ENCODE peak calls at places on chromosomes 3 and 15, in four cellular contexts. C, W, R and Z are unnamed samples.

GRCh38 chr3:128170866-128171516 is 17.7 kb downstream of the EEFSEC start:
- DNase-seq in C (peak; percentile 78), R (no peak), W (peak; percentile 91), Z (peak; percentile 47)

GRCh38 chr3:109132801-109133473 is 3.6 kb upstream of the C3orf85 start:
- DNase-seq in C (no peak), W (no peak), R (no peak), Z (no peak)

GRCh38 chr15:83462026-83462425 is 14.9 kb downstream of the SH3GL3 start:
- DNase-seq in W (no peak), C (peak; percentile 21), R (no peak), Z (no peak)

GRCh38 chr15:67188551-67189218 is 65.8 kb downstream of the AAGAB start:
- DNase-seq in C (no peak), W (no peak), R (no peak), Z (no peak)

GRCh38 chr3:123781138-123781537 is 103.0 kb downstream of the MYLK start:
- DNase-seq in C (no peak), R (no peak), W (no peak), Z (no peak)

GRCh38 chr3:45333549-45333948 is 54.8 kb upstream of the LARS2 start:
- DNase-seq in W (no peak), R (no peak), C (peak; percentile 41), Z (no peak)

GRCh38 chr3:65334045-65334665 is 646.4 kb upstream of the ADAMTS9 start:
- DNase-seq in R (no peak), C (peak; percentile 1), W (no peak), Z (peak; percentile 50)

GRCh38 chr3:183283886-183284285 is 30.8 kb downstream of the B3GNT5 start:
- DNase-seq in C (no peak), R (no peak), W (no peak), Z (no peak)

GRCh38 chr3:51876186-51876585 is 785 bp upstream of the IQCF5 start:
- DNase-seq in W (no peak), R (no peak), C (no peak), Z (no peak)

GRCh38 chr3:14118400-14119165 is 6.1 kb downstream of the CHCHD4 start:
- DNase-seq in R (no peak), W (peak; percentile 93), C (no peak), Z (no peak)

GRCh38 chr3:169241928-169242751 is 421.4 kb downstream of the MECOM start:
- DNase-seq in R (no peak), W (no peak), C (no peak), Z (peak; percentile 62)

GRCh38 chr15:59124261-59124660 is 19.3 kb downstream of the CCNB2 start:
- DNase-seq in C (no peak), R (no peak), W (no peak), Z (no peak)

GRCh38 chr3:152100491-152101086 is 168.1 kb upstream of the MBNL1 start:
- DNase-seq in C (peak; percentile 34), R (peak; percentile 59), W (no peak), Z (no peak)

GRCh38 chr15:95760508-95760907 is 570.0 kb upstream of the NR2F2 start:
- DNase-seq in R (no peak), W (peak; percentile 30), C (peak; percentile 56), Z (peak; percentile 65)

GRCh38 chr15:94972314-94972713 is 741.0 kb downstream of the MCTP2 start:
- DNase-seq in R (no peak), W (no peak), C (peak; percentile 2), Z (no peak)

GRCh38 chr15:60766391-60767128 is 287.6 kb upstream of the ICE2 start:
- DNase-seq in C (no peak), R (no peak), W (peak; percentile 18), Z (no peak)

GRCh38 chr3:192653862-192654261 is 73.5 kb downstream of the FGF12 start:
- DNase-seq in C (no peak), W (no peak), R (no peak), Z (no peak)

GRCh38 chr15:78943692-78944091 is 1.2 kb downstream of the CTSH start:
- DNase-seq in C (peak; percentile 20), R (no peak), W (no peak), Z (no peak)

GRCh38 chr3:5037828-5038227 is 58.6 kb downstream of the BHLHE40 start:
- DNase-seq in W (no peak), C (no peak), R (no peak), Z (no peak)

GRCh38 chr3:43857361-43858051 is 166.8 kb downstream of the ABHD5 start:
- DNase-seq in W (no peak), C (no peak), R (no peak), Z (no peak)

GRCh38 chr3:32681811-32682210 is 3.2 kb upstream of the CNOT10 start:
- DNase-seq in C (no peak), W (no peak), R (no peak), Z (no peak)

GRCh38 chr3:196938124-196938523 is 4.2 kb downstream of the NCBP2 start:
- DNase-seq in R (no peak), C (no peak), W (no peak), Z (no peak)

GRCh38 chr3:178483704-178484103 is 52.5 kb upstream of the KCNMB2 start:
- DNase-seq in R (no peak), W (no peak), C (no peak), Z (no peak)

GRCh38 chr3:169250000-169250399 is 413.5 kb downstream of the MECOM start:
- DNase-seq in W (no peak), R (no peak), C (no peak), Z (no peak)

GRCh38 chr3:23671901-23672589 is 133.7 kb upstream of the UBE2E1 start:
- DNase-seq in R (no peak), C (no peak), W (no peak), Z (peak; percentile 62)

GRCh38 chr3:107430214-107431047 is 53.2 kb downstream of the CCDC54 start:
- DNase-seq in C (no peak), W (no peak), R (no peak), Z (no peak)

DNA sequence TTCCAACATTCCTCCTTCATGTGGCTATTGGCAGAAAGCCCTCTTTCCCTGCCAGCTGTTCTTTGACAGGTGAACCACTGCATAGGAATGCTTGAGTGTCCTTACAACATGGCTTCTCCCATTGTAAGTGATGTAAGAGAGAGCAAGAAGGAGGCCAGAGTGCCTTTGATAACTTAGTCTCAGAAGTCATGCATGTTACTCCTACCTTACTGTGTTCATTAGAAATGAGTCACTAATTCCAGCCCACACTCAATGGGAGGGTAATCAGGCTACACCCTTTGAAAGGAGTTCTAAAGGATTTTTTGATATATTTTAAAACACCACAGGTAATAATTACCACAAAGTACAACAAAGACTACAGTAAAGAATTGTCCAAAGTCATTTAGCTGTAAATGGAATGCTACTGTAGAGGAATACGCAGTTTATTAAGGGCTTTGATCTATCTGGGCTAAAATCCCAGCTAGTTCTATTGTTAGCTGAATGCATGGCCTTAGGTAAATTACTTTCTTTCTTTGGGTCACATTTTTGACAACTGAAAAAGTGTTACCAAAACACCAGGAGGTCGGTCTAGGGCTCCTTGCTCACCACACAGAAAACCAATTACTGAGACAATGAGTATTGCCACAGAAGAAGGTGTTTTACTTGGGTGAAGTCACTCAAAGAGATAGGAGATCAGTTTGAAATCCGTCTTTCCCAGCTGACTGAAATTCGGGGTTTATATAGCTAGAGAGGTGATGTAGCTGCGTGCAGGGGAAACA is 154.9 kb downstream of the GRM7 start:
- DNase-seq in W (no peak), R (no peak), C (no peak), Z (no peak)
- TF ChIP-seq TCF7 in W (no peak), R (no peak), C (no peak), Z (no peak)

DNA sequence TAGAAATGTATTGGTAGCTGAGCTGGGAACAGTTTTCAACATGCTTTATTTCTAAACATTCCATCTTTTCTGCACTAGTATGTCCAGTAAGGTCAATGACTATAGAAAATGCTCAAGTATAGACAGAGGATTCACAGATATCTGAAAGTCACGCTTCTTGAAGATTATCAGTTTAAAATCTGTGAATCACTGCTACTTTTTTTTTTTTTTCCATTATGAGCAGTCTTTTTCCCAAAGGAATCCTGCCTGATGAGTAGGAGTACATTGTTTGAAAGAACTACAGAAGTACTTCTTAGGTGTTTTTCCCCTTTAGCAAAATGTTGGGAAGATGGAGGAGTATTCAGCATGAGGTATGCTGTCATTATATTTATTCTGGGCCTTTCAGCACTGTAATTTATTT is 266.1 kb downstream of the NLGN1 start:
- DNase-seq in W (no peak), C (no peak), R (no peak), Z (no peak)
- TF ChIP-seq TCF7 in W (no peak), C (no peak), R (no peak), Z (no peak)

GRCh38 chr15:38391186-38391585 is 62.7 kb upstream of the FAM98B start:
- DNase-seq in W (no peak), C (no peak), R (no peak), Z (no peak)

DNA sequence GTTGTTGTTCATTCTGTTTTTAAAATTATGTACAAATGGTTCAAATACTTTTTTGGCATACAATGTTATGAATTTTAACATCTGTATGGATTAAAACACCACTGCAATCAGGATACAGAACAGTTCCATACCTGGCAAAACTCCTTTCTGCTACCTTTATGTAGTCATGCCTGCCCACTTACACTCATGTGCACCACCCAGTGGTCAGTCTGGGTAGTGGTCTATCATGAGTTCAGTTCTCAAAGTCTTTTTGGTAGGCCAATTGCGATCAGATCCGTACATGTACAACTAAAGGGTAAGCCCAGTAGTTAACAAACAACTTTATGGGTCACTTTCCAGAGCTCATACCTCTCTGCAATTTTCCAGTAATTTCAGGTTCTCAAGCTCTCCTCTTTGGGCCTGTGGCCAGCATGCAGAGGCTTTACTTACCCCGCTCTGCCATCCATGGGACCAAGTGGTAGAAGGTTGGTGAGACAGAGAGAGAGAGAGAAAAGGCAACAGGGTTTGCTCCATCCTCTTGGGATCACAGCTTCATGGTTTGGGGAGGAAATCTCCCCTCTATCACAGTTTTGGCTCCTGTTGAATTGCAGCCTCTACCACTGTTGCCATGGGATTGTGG is 63.9 kb upstream of the FAM98B start:
- DNase-seq in W (peak; percentile 58), C (peak; percentile 78), R (peak; percentile 15), Z (peak; percentile 84)
- TF ChIP-seq TCF7 in W (no peak), C (no peak), R (no peak), Z (no peak)

GRCh38 chr15:52466134-52466701 is 62.5 kb downstream of the MYO5A start:
- DNase-seq in W (no peak), C (no peak), R (peak; percentile 97), Z (peak; percentile 51)
- TF ChIP-seq TCF7 in W (no peak), C (no peak), R (peak; percentile 59), Z (no peak)

DNA sequence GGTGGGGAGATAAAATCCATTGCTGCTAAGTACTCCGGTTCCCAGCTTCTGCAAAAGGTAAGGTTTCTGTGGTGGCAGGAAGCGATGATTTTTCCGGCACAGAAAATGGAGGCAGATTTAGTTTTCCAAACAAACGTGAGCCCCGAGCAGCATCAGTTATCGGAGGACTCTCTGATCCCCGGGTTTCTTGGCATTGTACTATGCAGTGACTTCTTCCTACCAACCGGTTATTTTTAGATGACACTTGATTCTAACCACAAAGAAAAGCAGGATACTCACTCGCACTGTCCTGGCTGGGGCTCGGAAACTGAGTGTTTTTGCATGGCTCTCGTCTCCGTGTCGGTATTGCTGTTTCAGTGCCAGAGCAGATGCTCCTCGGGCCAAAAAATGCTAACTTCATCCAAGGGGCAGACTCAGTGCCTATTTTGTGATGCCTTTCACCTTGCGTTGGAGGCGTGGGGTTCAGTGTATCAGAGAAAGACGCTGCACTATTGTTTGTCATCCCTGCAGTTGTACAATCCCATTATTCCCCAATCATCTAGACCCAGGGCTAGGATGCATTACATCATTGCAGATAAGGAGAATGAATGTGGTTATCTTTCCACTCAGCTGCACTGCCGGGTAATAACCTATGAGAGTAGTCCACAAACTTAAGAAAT is 1.3 kb downstream of the CACNA2D3 start:
- DNase-seq in W (no peak), R (no peak), C (no peak), Z (no peak)
- TF ChIP-seq TCF7 in W (no peak), R (no peak), C (no peak), Z (no peak)